ENCODE peak calls at places on chromosomes 7 and 10, in ten cellular contexts. R, J, F, V, N, M, I, U, T and X are unnamed samples. For H3K4me1, the result is how much of the 10 kb centered on the place peaks cover.

GRCh38 chr7:98992076-98992475 is 113.7 kb downstream of the TRRAP start:
- DNase-seq in V (peak), F (no peak), U (no peak), N (no peak), J (no peak), M (no peak), I (no peak), R (no peak), T (no peak), X (no peak)

GRCh38 chr7:156131881-156132280 is 319.6 kb upstream of the SHH start:
- DNase-seq in V (no peak), R (no peak), J (no peak), M (no peak), F (no peak), U (no peak), N (no peak), I (no peak), T (no peak), X (no peak)

GRCh38 chr10:43648083-43648391 is 644 bp downstream of the ZNF32 start:
- DNase-seq in J (no peak), N (peak), R (no peak), T (no peak), F (no peak), M (no peak), U (no peak), V (no peak), I (no peak), X (no peak)

GRCh38 chr10:130333185-130333584 is 197.0 kb downstream of the GLRX3 start:
- DNase-seq in F (no peak), M (no peak), N (peak), V (no peak), T (no peak), U (no peak), I (no peak), R (no peak), J (peak), X (no peak)

GRCh38 chr7:93006480-93007095 is 111.2 kb downstream of the SAMD9 start:
- DNase-seq in M (no peak), U (peak), R (no peak), F (no peak), N (no peak), I (no peak), T (no peak), V (no peak), J (no peak), X (no peak)

GRCh38 chr10:116437076-116437692 is 9.5 kb downstream of the PNLIPRP3 start:
- DNase-seq in N (no peak), V (no peak), I (no peak), F (no peak), R (no peak), M (no peak), J (no peak), U (no peak), T (no peak), X (no peak)

GRCh38 chr10:123287594-123288247 is 133.5 kb downstream of the BUB3 start:
- DNase-seq in J (no peak), F (no peak), R (no peak), I (no peak), T (no peak), N (no peak), U (peak), V (no peak), M (no peak), X (no peak)

GRCh38 chr7:36670585-36671431 is 53.5 kb downstream of the AOAH start:
- DNase-seq in I (peak), U (peak), N (peak), R (peak), M (peak), J (peak), F (peak), T (peak), V (no peak), X (peak)

GRCh38 chr7:16025696-16026095 is 339.2 kb upstream of the MEOX2 start:
- DNase-seq in V (no peak), J (no peak), M (no peak), T (no peak), F (no peak), I (no peak), R (no peak), U (no peak), N (no peak), X (no peak)

GRCh38 chr10:26697163-26697921 is at the start of gene PDSS1:
- DNase-seq in T (peak), F (peak), N (peak), M (peak), J (peak), U (peak), R (peak), V (peak), I (peak), X (peak)

GRCh38 chr7:100567045-100567730 is 6.5 kb downstream of the SAP25 start:
- DNase-seq in M (no peak), T (no peak), N (no peak), V (no peak), F (no peak), J (no peak), I (no peak), R (no peak), U (no peak), X (no peak)

GRCh38 chr7:137994091-137994688 is 7.7 kb downstream of the CREB3L2 start:
- DNase-seq in R (no peak), I (no peak), U (peak), F (peak), V (no peak), J (no peak), M (no peak), T (no peak), N (no peak), X (no peak)

GRCh38 chr10:114305521-114305925 is 66.5 kb downstream of the VWA2 start:
- DNase-seq in U (no peak), J (no peak), F (no peak), R (no peak), I (no peak), N (no peak), T (no peak), M (no peak), V (peak), X (no peak)

GRCh38 chr10:68296833-68297232 is 35.0 kb upstream of the HNRNPH3 start:
- DNase-seq in V (no peak), T (no peak), J (no peak), M (no peak), I (no peak), F (no peak), R (no peak), N (peak), U (no peak), X (no peak)

GRCh38 chr7:33423646-33424020 is 294.3 kb downstream of the BBS9 start:
- DNase-seq in R (no peak), F (no peak), T (no peak), V (no peak), M (no peak), I (no peak), N (peak), U (no peak), J (peak), X (no peak)

GRCh38 chr7:16066805-16067459 is 354.4 kb downstream of the CRPPA start:
- DNase-seq in N (no peak), I (no peak), V (no peak), F (no peak), M (no peak), J (no peak), T (no peak), U (peak), R (no peak), X (no peak)

GRCh38 chr7:81111781-81112540 is 193.1 kb upstream of the SEMA3C start:
- DNase-seq in M (no peak), V (peak), T (no peak), R (no peak), F (peak), N (peak), I (no peak), U (peak), J (no peak), X (no peak)

GRCh38 chr10:95742529-95742884 is 13.5 kb upstream of the ENTPD1 start:
- DNase-seq in V (no peak), R (peak), J (no peak), T (no peak), M (peak), I (no peak), N (peak), U (peak), F (peak), X (no peak)

GRCh38 chr10:3755440-3756359 is 29.3 kb downstream of the KLF6 start:
- DNase-seq in N (no peak), R (no peak), T (no peak), V (no peak), U (peak), I (no peak), M (no peak), F (peak), J (no peak), X (no peak)

GRCh38 chr7:36045275-36045674 is 107.8 kb upstream of the EEPD1 start:
- DNase-seq in M (no peak), J (no peak), V (no peak), I (no peak), N (no peak), U (peak), R (no peak), T (no peak), F (no peak), X (no peak)

GRCh38 chr7:84364708-84365107 is 170.1 kb upstream of the SEMA3A start:
- DNase-seq in I (no peak), R (no peak), M (no peak), J (no peak), N (no peak), T (no peak), U (peak), V (no peak), F (no peak), X (no peak)

GRCh38 chr7:90383879-90384278 is 19.4 kb upstream of the CLDN12 start:
- DNase-seq in J (no peak), R (no peak), V (no peak), M (no peak), N (no peak), U (peak), F (no peak), T (no peak), I (no peak), X (no peak)

GRCh38 chr10:14659626-14660196 is 115.0 kb downstream of the FAM107B start:
- DNase-seq in R (peak), U (peak), J (peak), N (no peak), F (no peak), M (peak), V (no peak), I (peak), T (no peak), X (no peak)

GRCh38 chr10:96387151-96387550 is 28.3 kb upstream of the OPALIN start:
- DNase-seq in N (no peak), J (no peak), T (no peak), R (no peak), V (no peak), I (no peak), F (no peak), M (no peak), U (no peak), X (no peak)

GRCh38 chr10:11610855-11611247 is 599 bp downstream of the USP6NL start:
- DNase-seq in T (peak), R (peak), F (peak), U (peak), V (peak), M (peak), N (peak), J (peak), I (no peak), X (peak)

GRCh38 chr7:90824386-90825307 is 228.5 kb downstream of the CDK14 start:
- DNase-seq in T (no peak), F (no peak), R (no peak), J (no peak), I (no peak), N (peak), U (peak), M (no peak), V (no peak), X (no peak)

GRCh38 chr7:2100278-2101205 is 132.2 kb downstream of the MAD1L1 start:
- DNase-seq in V (no peak), U (no peak), J (peak), R (no peak), M (no peak), N (no peak), I (no peak), T (no peak), F (peak), X (no peak)

GRCh38 chr10:78320416-78320815 is 286.8 kb downstream of the RPS24 start:
- DNase-seq in I (no peak), T (no peak), J (no peak), F (no peak), R (no peak), M (no peak), V (no peak), N (no peak), U (no peak), X (peak)

GRCh38 chr7:96508371-96508770 is 186.5 kb upstream of the SLC25A13 start:
- DNase-seq in N (peak), M (no peak), V (no peak), J (no peak), T (no peak), I (no peak), U (peak), F (no peak), R (no peak), X (no peak)

GRCh38 chr10:115441907-115442520 is 348.8 kb downstream of the ATRNL1 start:
- DNase-seq in U (no peak), M (no peak), J (no peak), F (no peak), R (no peak), T (no peak), I (no peak), V (no peak), N (no peak), X (no peak)

GRCh38 chr7:121081327-121081936 is 92.9 kb downstream of the CPED1 start:
- DNase-seq in U (peak), I (no peak), R (no peak), N (peak), M (no peak), V (no peak), J (peak), F (peak), T (no peak), X (no peak)

GRCh38 chr7:101733713-101734475 is 83.5 kb upstream of the CUX1 start:
- DNase-seq in R (peak), F (peak), T (peak), J (peak), V (no peak), U (peak), I (no peak), N (no peak), M (peak), X (peak)

GRCh38 chr10:33327750-33328149 is 6.7 kb downstream of the NRP1 start:
- DNase-seq in M (no peak), T (no peak), V (no peak), I (no peak), U (peak), J (no peak), F (no peak), R (no peak), N (peak), X (no peak)

GRCh38 chr7:41873781-41874180 is 170.9 kb upstream of the INHBA start:
- DNase-seq in M (no peak), N (no peak), I (no peak), T (no peak), R (no peak), U (peak), V (no peak), F (no peak), J (no peak), X (no peak)

GRCh38 chr7:107725138-107725740 is 18.7 kb upstream of the CBLL1 start:
- DNase-seq in J (peak), R (peak), F (peak), T (no peak), U (peak), V (no peak), N (peak), I (peak), M (no peak), X (no peak)

GRCh38 chr7:20798081-20798693 is 11.5 kb upstream of the SP8 start:
- DNase-seq in N (peak), U (no peak), T (no peak), F (peak), R (peak), M (peak), V (no peak), I (no peak), J (peak), X (no peak)

GRCh38 chr7:127904706-127905056 is 126.6 kb downstream of the LRRC4 start:
- DNase-seq in F (no peak), M (no peak), R (no peak), N (no peak), J (no peak), I (no peak), T (no peak), U (no peak), V (no peak), X (no peak)

GRCh38 chr7:31028417-31028988 is 23.6 kb upstream of the ADCYAP1R1 start:
- DNase-seq in J (no peak), N (no peak), U (no peak), T (no peak), F (no peak), I (no peak), R (no peak), V (no peak), M (no peak), X (no peak)

GRCh38 chr7:152145853-152146466 is 120.5 kb downstream of the GALNT11 start:
- DNase-seq in I (no peak), M (no peak), J (peak), F (peak), N (peak), V (no peak), T (no peak), U (peak), R (peak), X (no peak)

GRCh38 chr10:14749051-14749809 is 25.5 kb downstream of the FAM107B start:
- DNase-seq in U (no peak), M (peak), T (no peak), V (no peak), R (peak), F (peak), J (peak), I (no peak), N (no peak), X (no peak)

GRCh38 chr10:89536013-89536354 is 590 bp upstream of the SLC16A12 start:
- DNase-seq in I (no peak), F (no peak), M (no peak), N (no peak), T (no peak), U (no peak), J (no peak), V (no peak), R (no peak), X (no peak)
- H3K4me3 ChIP-seq in I (no peak), F (peak), M (peak), N (peak), T (peak), U (peak), J (no peak), V (peak), R (peak), X (no peak)

GRCh38 chr7:140674899-140675701 is 2.4 kb downstream of the ADCK2 start:
- DNase-seq in J (peak), U (peak), V (peak), M (no peak), R (peak), F (peak), N (peak), I (no peak), T (peak), X (no peak)

GRCh38 chr7:140674356-140674800 is 1.6 kb downstream of the ADCK2 start:
- DNase-seq in V (peak), N (no peak), I (no peak), R (peak), U (no peak), T (peak), J (peak), F (no peak), M (no peak), X (peak)

GRCh38 chr7:140675726-140676125 is 3.0 kb downstream of the ADCK2 start:
- DNase-seq in V (peak), M (no peak), T (no peak), N (no peak), F (no peak), R (no peak), I (no peak), J (no peak), U (no peak), X (no peak)

GRCh38 chr7:140677496-140677895 is 4.8 kb downstream of the ADCK2 start:
- DNase-seq in I (no peak), M (no peak), T (no peak), N (no peak), R (no peak), F (no peak), U (no peak), J (peak), V (no peak), X (no peak)

GRCh38 chr7:140676303-140676702 is 3.6 kb downstream of the ADCK2 start:
- DNase-seq in T (no peak), J (peak), I (no peak), F (no peak), M (no peak), R (no peak), U (no peak), V (peak), N (no peak), X (no peak)
- H3K27ac ChIP-seq in T (no peak), J (peak), I (no peak), F (no peak), M (no peak), R (no peak), U (no peak), V (peak), N (no peak), X (no peak)

DNA sequence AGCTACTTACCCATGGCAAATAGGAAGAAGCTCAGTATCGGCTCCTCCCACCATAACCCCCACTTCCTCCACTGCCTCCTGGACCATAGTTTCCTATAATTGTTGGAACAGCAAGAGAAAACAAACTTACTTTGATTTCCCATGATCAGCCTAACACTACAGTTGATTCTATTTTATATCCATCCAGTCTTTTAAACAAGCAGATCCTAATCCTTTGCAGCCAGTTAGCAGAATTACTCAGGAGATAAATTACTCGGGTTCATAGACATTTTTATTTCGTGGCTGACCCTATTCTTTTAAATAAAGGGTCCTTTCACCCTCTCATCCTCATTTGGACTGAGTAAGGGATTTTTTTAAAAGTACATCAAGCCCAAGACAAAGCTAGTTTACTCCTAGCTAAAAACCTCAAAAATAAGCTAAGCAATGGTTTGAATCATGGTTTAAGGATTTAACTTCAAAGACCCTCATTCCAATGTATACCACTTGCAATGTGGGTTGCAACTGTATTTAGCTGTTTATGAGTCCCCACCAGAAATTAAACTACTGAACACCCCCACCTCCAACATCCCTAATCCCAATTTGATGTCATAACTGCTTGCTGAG is 8.0 kb downstream of the HNRNPA2B1 start:
- DNase-seq in I (no peak), N (no peak), R (peak), M (no peak), V (no peak), U (no peak), F (no peak), J (peak), T (no peak), X (no peak)
- H3K4me1 ChIP-seq in I (half or more), N (under half), R (under half), M (under half), V (half or more), U (under half), F (under half), J (under half), T (under half), X (under half)

DNA sequence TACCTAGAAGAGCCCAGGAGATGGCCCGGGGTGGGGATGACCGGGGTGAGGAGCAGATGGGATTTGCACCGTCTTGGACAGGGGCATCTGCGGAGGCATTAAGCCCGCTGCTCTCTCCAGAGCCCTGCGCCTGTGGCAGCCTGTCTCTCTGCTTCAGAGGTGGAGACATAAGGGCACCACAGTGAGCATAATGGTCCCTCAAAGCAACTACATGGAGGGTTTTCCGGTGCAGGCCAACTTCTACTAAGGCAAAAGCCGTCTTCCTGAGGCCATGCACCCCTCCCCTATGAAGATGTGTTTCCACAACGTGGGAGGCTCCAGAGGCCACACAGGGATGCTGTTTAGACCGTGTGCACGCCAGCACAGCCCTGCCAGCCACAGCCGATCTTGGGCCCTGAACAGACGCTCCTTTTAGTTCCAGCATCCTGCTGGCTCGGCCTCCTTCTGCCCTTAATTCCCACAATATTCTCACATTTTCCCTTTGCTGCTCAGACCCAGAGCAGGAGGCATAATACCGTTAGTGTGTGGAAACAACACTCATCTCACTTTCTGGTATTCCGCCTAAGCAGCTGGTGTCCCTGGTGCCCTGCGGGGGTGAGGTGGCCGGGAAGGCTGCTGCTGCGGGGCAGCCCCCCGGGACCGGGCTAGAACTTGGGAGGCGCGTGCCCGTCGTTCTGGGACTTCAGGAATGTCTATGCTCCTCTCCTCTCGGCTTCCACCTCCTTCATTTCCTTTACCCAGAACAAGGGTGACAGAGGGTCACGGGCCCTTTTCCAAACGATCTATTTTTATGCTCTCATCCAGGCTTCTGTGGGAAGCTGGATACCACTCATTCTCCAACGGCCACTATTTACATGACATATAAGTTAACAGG is 266.9 kb downstream of the TNS3 start:
- DNase-seq in J (no peak), M (no peak), F (no peak), I (no peak), R (no peak), V (peak), T (peak), U (peak), N (no peak), X (no peak)
- H3K4me3 ChIP-seq in J (no peak), M (no peak), F (no peak), I (no peak), R (no peak), V (peak), T (no peak), U (no peak), N (no peak), X (no peak)

GRCh38 chr7:154676422-154677073 is 326.4 kb downstream of the PAXIP1 start:
- DNase-seq in J (no peak), V (no peak), R (peak), U (no peak), F (peak), I (no peak), T (no peak), M (no peak), N (no peak), X (peak)
- H3K27ac ChIP-seq in J (no peak), V (no peak), R (peak), U (no peak), F (peak), I (peak), T (no peak), M (no peak), N (no peak), X (no peak)